ENCODE peak calls at places on chromosomes 12 and 14, in six cellular contexts. F is tibial nerve, S is fibroblast of mammary gland, L is IMR-90, V is HCT116, I is PC-3. C is an unnamed sample.

GRCh38 chr12:81627336-81628189 is 131.6 kb downstream of the PPFIA2 start:
- DNase-seq in F (no peak), L (peak), S (peak), V (peak), I (peak), C (peak)

GRCh38 chr14:105899071-105899641 is 372.8 kb downstream of the TMEM121 start:
- DNase-seq in S (no peak), V (no peak), L (no peak), I (no peak), F (no peak), C (no peak)

GRCh38 chr14:22084393-22085281 is 411.0 kb upstream of the OR4E1 start:
- DNase-seq in L (peak), I (peak), S (peak), V (peak), F (no peak), C (peak)

GRCh38 chr12:103028881-103029280 is 71.4 kb downstream of the ASCL1 start:
- DNase-seq in S (no peak), V (no peak), F (no peak), I (no peak), L (no peak), C (no peak)

GRCh38 chr14:104264495-104265265 is 126.3 kb downstream of the KIF26A start:
- DNase-seq in S (no peak), V (no peak), I (no peak), F (no peak), L (no peak), C (no peak)

GRCh38 chr12:13606290-13606689 is 375.1 kb downstream of the GRIN2B start:
- DNase-seq in L (no peak), I (no peak), F (no peak), S (peak), V (no peak), C (no peak)

GRCh38 chr14:100692859-100693558 is 33.7 kb upstream of the DLK1 start:
- DNase-seq in F (no peak), V (peak), L (peak), S (peak), I (peak), C (peak)

GRCh38 chr12:30450872-30451271 is 244.8 kb downstream of the IPO8 start:
- DNase-seq in S (peak), L (no peak), F (no peak), I (peak), V (no peak), C (no peak)

GRCh38 chr14:59281613-59282012 is 93.1 kb downstream of the DAAM1 start:
- DNase-seq in L (peak), F (no peak), S (peak), V (no peak), I (peak), C (peak)

GRCh38 chr12:46523863-46524770 is 151.5 kb upstream of the SLC38A2 start:
- DNase-seq in L (peak), V (peak), F (no peak), S (peak), I (peak), C (peak)

GRCh38 chr14:80805136-80805535 is 136.4 kb downstream of the CEP128 start:
- DNase-seq in I (peak), L (peak), V (no peak), S (peak), F (no peak), C (peak)

GRCh38 chr14:53226553-53226952 is 73.4 kb upstream of the DDHD1 start:
- DNase-seq in I (no peak), V (no peak), F (no peak), L (peak), S (peak), C (no peak)

GRCh38 chr12:94254270-94254669 is 105.9 kb downstream of the PLXNC1 start:
- DNase-seq in F (no peak), I (no peak), L (no peak), S (no peak), V (no peak), C (no peak)

GRCh38 chr12:98745578-98746391 is 100.7 kb downstream of the APAF1 start:
- DNase-seq in L (peak), S (no peak), F (no peak), I (no peak), V (no peak), C (no peak)

GRCh38 chr14:95038521-95039250 is 118.6 kb downstream of the DICER1 start:
- DNase-seq in V (no peak), F (no peak), S (no peak), I (no peak), L (no peak), C (no peak)

GRCh38 chr14:35254736-35255135 is 37.4 kb upstream of the PSMA6 start:
- DNase-seq in F (no peak), V (no peak), S (no peak), I (no peak), L (no peak), C (no peak)

GRCh38 chr12:68745904-68746571 is at the start of gene SLC35E3:
- DNase-seq in I (peak), V (peak), L (peak), F (peak), S (peak), C (peak)
- TF ChIP-seq CTCF in I (no peak), V (no peak), L (no peak), F (no peak), S (no peak), C (no peak)

DNA sequence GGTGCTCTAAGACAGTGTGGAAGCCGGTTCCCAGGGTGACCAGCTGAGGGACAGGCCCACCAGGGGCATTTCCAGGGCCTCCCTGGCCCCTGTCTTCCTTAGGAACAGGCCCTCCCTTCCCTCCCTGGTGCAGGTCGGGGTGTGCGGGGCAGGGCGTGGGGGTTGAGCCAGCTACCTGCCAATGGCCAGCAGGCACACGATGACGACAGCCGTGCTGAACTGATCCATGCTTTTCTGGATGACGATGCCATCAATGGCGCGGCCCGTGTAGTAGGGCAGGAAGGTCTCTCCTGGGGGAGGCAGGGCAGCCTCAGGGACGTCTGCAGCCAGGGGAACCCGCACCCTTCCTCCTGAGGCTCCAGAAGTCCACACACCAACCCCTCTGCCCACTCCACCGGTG is 16.0 kb downstream of the ABCB9 start:
- DNase-seq in I (no peak), V (no peak), S (no peak), F (no peak), L (no peak), C (no peak)
- TF ChIP-seq CTCF in I (no peak), V (no peak), S (no peak), F (no peak), L (no peak), C (no peak)

GRCh38 chr12:110102255-110102654 is 21.9 kb upstream of the IFT81 start:
- DNase-seq in S (peak), I (peak), L (peak), F (no peak), V (peak), C (peak)
- TF ChIP-seq CTCF in S (peak), I (peak), L (peak), F (no peak), V (peak), C (peak)

GRCh38 chr12:119691202-119691846 is 23.4 kb downstream of the PRKAB1 start:
- DNase-seq in I (no peak), L (no peak), F (no peak), V (no peak), S (no peak), C (no peak)
- TF ChIP-seq CTCF in I (no peak), L (no peak), F (no peak), V (no peak), S (no peak), C (no peak)

DNA sequence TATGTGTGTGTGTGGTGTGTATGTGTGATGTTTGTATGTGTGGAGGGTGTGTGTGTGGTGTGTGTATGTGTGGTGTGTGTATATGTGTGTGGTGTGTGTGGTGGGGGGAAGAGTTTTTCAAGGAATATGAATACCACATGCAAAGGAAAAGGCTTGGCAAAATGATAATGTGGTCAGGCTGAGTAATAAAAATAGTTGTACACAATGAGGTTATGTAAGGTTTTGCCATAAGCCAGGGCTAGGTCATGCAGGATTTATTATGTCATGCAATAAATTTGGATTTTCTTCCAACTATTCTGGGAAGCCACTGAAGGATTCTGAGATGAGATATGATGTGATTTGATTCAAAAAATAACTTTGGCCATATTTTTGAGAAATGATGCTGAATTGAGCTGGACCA is 1191.5 kb upstream of the SEL1L start:
- DNase-seq in I (no peak), S (peak), L (no peak), F (no peak), V (no peak), C (no peak)
- TF ChIP-seq CTCF in I (no peak), S (no peak), L (no peak), F (no peak), V (no peak), C (no peak)

DNA sequence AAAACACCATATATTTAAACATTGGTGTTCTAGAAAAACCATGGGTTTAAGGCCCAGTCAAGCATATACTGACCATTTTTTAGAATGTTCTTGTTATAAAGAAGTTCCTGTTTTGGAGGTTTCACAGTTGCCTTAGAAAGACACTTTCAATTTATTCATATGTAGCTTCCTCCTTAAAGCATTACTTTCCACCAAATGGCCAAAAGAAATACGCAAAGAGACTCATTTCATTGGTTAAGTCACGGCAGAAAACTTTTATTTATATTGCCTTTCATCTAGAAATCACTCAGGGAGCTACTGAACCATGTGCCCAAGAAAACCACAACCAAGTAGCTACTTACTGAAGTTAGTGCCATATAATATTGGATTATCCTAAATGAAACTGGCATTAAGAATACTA is 40.0 kb downstream of the MYBPC1 start:
- DNase-seq in S (no peak), V (no peak), L (no peak), I (no peak), F (no peak), C (no peak)
- TF ChIP-seq CTCF in S (no peak), V (no peak), L (no peak), I (no peak), F (no peak), C (no peak)

GRCh38 chr14:51744372-51745150 is 92.9 kb downstream of the FRMD6 start:
- DNase-seq in I (no peak), F (no peak), S (no peak), L (no peak), V (no peak), C (no peak)

GRCh38 chr14:51750542-51750941 is 98.8 kb downstream of the FRMD6 start:
- DNase-seq in L (no peak), I (no peak), F (no peak), V (peak), S (no peak), C (no peak)
- TF ChIP-seq CTCF in L (no peak), I (no peak), F (no peak), V (peak), S (no peak), C (no peak)

GRCh38 chr12:116860281-116860680 is 21.0 kb downstream of the HRK start:
- DNase-seq in I (no peak), L (no peak), S (no peak), F (no peak), V (no peak), C (no peak)
- TF ChIP-seq CTCF in I (no peak), L (no peak), S (no peak), F (no peak), V (no peak), C (no peak)